ENCODE peak calls at places on chromosomes 12 and 14, in six cellular contexts. U, T, V, G, S and A are unnamed samples. For H4K20me1 and H3K9me3, the result is how much of the 10 kb centered on the place peaks cover.

GRCh38 chr12:22437031-22437806 is 102.7 kb upstream of the ST8SIA1 start:
- DNase-seq in U (no peak), T (peak), V (no peak), G (peak), S (no peak), A (peak)

GRCh38 chr12:105352940-105353635 is 22.6 kb downstream of the C12orf75 start:
- DNase-seq in U (no peak), T (no peak), V (no peak), G (no peak), S (no peak), A (no peak)

GRCh38 chr14:64238049-64238448 is 56.1 kb downstream of the ESR2 start:
- DNase-seq in U (no peak), T (no peak), V (no peak), G (no peak), S (no peak), A (no peak)

GRCh38 chr14:45181329-45181728 is 45.6 kb downstream of the FANCM start:
- DNase-seq in U (peak), T (no peak), V (no peak), G (no peak), S (peak), A (no peak)

GRCh38 chr14:50345891-50346422 is 33.8 kb downstream of the DMAC2L start:
- DNase-seq in U (no peak), T (no peak), V (no peak), G (no peak), S (no peak), A (no peak)

GRCh38 chr12:121828826-121829225 is 25.0 kb downstream of the SETD1B start:
- DNase-seq in U (no peak), T (no peak), V (no peak), G (no peak), S (peak), A (no peak)

GRCh38 chr14:98694541-98694940 is 577.5 kb downstream of the BCL11B start:
- DNase-seq in U (no peak), T (no peak), V (no peak), G (no peak), S (no peak), A (no peak)

GRCh38 chr12:10574307-10574706 is 39.1 kb downstream of the MAGOHB start:
- DNase-seq in U (no peak), T (no peak), V (no peak), G (no peak), S (no peak), A (no peak)

GRCh38 chr14:105091335-105092123 is 26.3 kb upstream of the GPR132 start:
- DNase-seq in U (no peak), T (peak), V (no peak), G (no peak), S (peak), A (peak)

GRCh38 chr12:5441497-5442236 is 9.8 kb downstream of the NTF3 start:
- DNase-seq in U (peak), T (no peak), V (no peak), G (no peak), S (no peak), A (peak)

GRCh38 chr12:121610239-121611149 is 15.8 kb upstream of the ORAI1 start:
- DNase-seq in U (no peak), T (no peak), V (peak), G (no peak), S (peak), A (no peak)

GRCh38 chr14:76138758-76139723 is 12.7 kb upstream of the GPATCH2L start:
- DNase-seq in U (no peak), T (no peak), V (no peak), G (no peak), S (no peak), A (no peak)

GRCh38 chr14:65170318-65170717 is 68.0 kb upstream of the MAX start:
- DNase-seq in U (peak), T (no peak), V (no peak), G (no peak), S (peak), A (no peak)

GRCh38 chr12:14514154-14514842 is 53.4 kb downstream of the PLBD1 start:
- DNase-seq in U (peak), T (peak), V (peak), G (peak), S (peak), A (peak)

GRCh38 chr14:90692061-90692460 is 124.2 kb downstream of the TTC7B start:
- DNase-seq in U (no peak), T (no peak), V (peak), G (no peak), S (no peak), A (no peak)

GRCh38 chr12:123278150-123278627 is 6.5 kb upstream of the CDK2AP1 start:
- DNase-seq in U (no peak), T (no peak), V (no peak), G (peak), S (no peak), A (no peak)

GRCh38 chr12:64679487-64679983 is 69.2 kb downstream of the RASSF3 start:
- DNase-seq in U (peak), T (peak), V (peak), G (peak), S (peak), A (peak)

GRCh38 chr14:101783260-101784016 is 21.9 kb downstream of the PPP2R5C start:
- DNase-seq in U (no peak), T (no peak), V (no peak), G (no peak), S (no peak), A (no peak)

GRCh38 chr14:93752980-93753561 is 35.2 kb downstream of the PRIMA1 start:
- DNase-seq in U (no peak), T (no peak), V (no peak), G (no peak), S (peak), A (no peak)

GRCh38 chr12:116159175-116159574 is 118.3 kb downstream of the MED13L start:
- DNase-seq in U (peak), T (no peak), V (peak), G (no peak), S (no peak), A (no peak)

GRCh38 chr12:124487065-124487833 is 80.2 kb downstream of the NCOR2 start:
- DNase-seq in U (no peak), T (no peak), V (no peak), G (no peak), S (no peak), A (no peak)
- H4K20me1 ChIP-seq in U (half or more), T (under half), V (under half), G (under half), S (half or more), A (half or more)

GRCh38 chr12:94770397-94770759 is 120.0 kb upstream of the TMCC3 start:
- DNase-seq in U (no peak), T (no peak), V (no peak), G (no peak), S (no peak), A (no peak)
- H3K27ac ChIP-seq in U (no peak), T (no peak), V (no peak), G (peak), S (no peak), A (no peak)

DNA sequence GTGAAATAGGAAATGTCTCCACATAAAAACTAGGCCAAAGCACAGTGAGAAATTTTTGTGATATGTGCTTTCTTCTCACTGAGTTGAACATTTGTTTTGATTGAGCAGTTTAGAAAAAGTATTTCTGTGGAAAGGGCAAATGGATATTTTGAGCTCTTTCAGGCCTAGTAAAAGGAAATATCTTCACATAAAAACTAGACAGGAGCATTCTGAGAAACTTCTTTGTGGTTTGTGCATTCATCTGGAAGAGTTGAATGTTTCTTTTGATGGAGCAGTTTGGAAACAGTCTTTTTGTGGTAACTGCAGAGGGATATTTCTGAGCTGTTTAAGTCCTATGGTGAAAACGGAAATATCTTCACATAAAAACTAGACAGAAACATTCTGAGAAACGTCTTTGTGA is 582.7 kb upstream of the ALG10B start:
- DNase-seq in U (no peak), T (no peak), V (no peak), G (no peak), S (no peak), A (no peak)
- H3K9me3 ChIP-seq in U (under half), T (under half), V (under half), G (under half), S (under half), A (under half)

DNA sequence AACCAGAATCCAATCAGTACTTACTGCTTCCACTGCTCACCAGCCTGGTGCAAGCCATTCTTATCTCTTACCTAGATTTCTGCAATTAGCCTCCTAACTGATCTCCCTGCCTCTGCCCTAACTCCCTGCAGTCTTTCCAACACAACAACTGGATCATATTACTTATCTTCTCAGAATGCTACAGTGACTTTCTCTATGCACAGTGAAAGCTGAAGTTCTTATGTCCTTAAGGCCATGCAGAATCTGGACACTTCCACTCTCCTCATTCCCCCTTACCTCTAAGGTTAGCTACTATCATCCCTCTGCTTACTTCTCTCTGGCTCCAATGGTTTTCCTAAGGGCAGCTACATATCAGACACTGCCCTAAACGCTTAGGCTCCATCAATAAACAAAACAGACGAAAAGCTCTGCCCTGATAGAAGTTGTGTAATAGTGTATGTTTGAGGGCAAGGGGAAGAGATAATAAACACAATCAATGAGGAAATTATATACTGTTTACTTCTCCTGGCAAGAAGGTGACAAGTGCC is 4.0 kb downstream of the KTN1 start:
- DNase-seq in U (no peak), T (no peak), V (no peak), G (no peak), S (no peak), A (no peak)
- H4K20me1 ChIP-seq in U (half or more), T (under half), V (under half), G (half or more), S (half or more), A (half or more)

DNA sequence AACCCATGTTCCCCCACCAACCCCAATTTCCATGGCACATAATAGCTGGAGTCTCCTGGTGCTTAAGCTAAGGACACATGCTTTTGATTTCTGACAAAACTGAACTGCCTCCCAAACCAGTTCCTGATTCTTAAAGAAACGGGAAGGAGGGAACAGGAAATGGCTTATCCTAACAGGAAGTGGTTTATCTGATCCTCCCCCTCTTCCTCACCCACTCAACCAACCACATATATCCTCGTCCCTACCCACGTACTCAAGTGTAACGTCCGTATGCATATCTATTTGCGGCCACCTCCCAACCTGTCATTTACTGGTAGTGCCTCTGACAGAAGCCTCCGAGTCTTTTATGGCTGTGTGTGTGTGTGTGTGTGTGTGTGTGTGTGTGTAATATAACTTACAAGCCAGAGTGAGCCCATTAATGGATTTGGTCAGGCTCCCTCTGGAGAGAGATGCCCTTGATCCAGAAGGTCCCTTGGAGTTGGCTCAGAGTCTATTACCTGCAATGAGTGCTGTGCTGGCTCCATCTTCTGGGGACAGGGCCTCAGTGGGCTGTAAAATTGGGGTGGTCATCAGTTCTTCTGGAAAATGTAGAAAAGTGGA is 7.7 kb downstream of the DAZAP2 start:
- DNase-seq in U (peak), T (no peak), V (peak), G (peak), S (peak), A (no peak)
- H3K27ac ChIP-seq in U (no peak), T (no peak), V (peak), G (no peak), S (peak), A (no peak)